ENCODE peak calls at places on chromosomes 16 and 17, in six cellular contexts. One of them, this sample, is unnamed.

GRCh38 chr16:69823831-69824563 is 61.9 kb downstream of the WWP2 start:
- DNase-seq in esophagus squamous epithelium: no peak
- DNase-seq in astrocyte of the spinal cord: no peak
- DNase-seq in aorta: no peak
- DNase-seq in heart right ventricle: peak
- DNase-seq in MM.1S: peak
- DNase-seq in this sample: no peak

GRCh38 chr17:9937164-9937835 is 32.2 kb upstream of the RCVRN start:
- DNase-seq in MM.1S: no peak
- DNase-seq in heart right ventricle: peak
- DNase-seq in aorta: no peak
- DNase-seq in esophagus squamous epithelium: no peak
- DNase-seq in astrocyte of the spinal cord: peak
- DNase-seq in this sample: no peak

GRCh38 chr17:63440127-63440769 is 5.9 kb downstream of the CYB561 start:
- DNase-seq in esophagus squamous epithelium: no peak
- DNase-seq in heart right ventricle: no peak
- DNase-seq in astrocyte of the spinal cord: no peak
- DNase-seq in MM.1S: no peak
- DNase-seq in aorta: no peak
- DNase-seq in this sample: no peak

GRCh38 chr17:59361386-59361785 is 29.9 kb downstream of the YPEL2 start:
- DNase-seq in esophagus squamous epithelium: no peak
- DNase-seq in MM.1S: no peak
- DNase-seq in astrocyte of the spinal cord: peak
- DNase-seq in aorta: no peak
- DNase-seq in heart right ventricle: no peak
- DNase-seq in this sample: no peak

GRCh38 chr17:64448665-64449512 is at the start of gene MILR1:
- DNase-seq in heart right ventricle: peak
- DNase-seq in aorta: no peak
- DNase-seq in MM.1S: peak
- DNase-seq in astrocyte of the spinal cord: peak
- DNase-seq in esophagus squamous epithelium: no peak
- DNase-seq in this sample: no peak

GRCh38 chr17:56699186-56699895 is 105.8 kb downstream of the NOG start:
- DNase-seq in astrocyte of the spinal cord: peak
- DNase-seq in MM.1S: no peak
- DNase-seq in heart right ventricle: peak
- DNase-seq in aorta: peak
- DNase-seq in esophagus squamous epithelium: no peak
- DNase-seq in this sample: no peak

GRCh38 chr17:74089869-74090464 is 113.5 kb upstream of the RPL38 start:
- DNase-seq in heart right ventricle: no peak
- DNase-seq in MM.1S: peak
- DNase-seq in esophagus squamous epithelium: no peak
- DNase-seq in aorta: no peak
- DNase-seq in astrocyte of the spinal cord: peak
- DNase-seq in this sample: no peak

GRCh38 chr17:36625188-36625587 is 23.8 kb downstream of the MRM1 start:
- DNase-seq in esophagus squamous epithelium: no peak
- DNase-seq in MM.1S: no peak
- DNase-seq in heart right ventricle: no peak
- DNase-seq in aorta: no peak
- DNase-seq in astrocyte of the spinal cord: no peak
- DNase-seq in this sample: no peak

GRCh38 chr17:51650202-51650601 is 389.9 kb downstream of the UTP18 start:
- DNase-seq in heart right ventricle: no peak
- DNase-seq in aorta: no peak
- DNase-seq in esophagus squamous epithelium: no peak
- DNase-seq in MM.1S: no peak
- DNase-seq in astrocyte of the spinal cord: no peak
- DNase-seq in this sample: no peak

GRCh38 chr16:87178977-87179376 is 138.2 kb downstream of the C16orf95 start:
- DNase-seq in astrocyte of the spinal cord: peak
- DNase-seq in MM.1S: no peak
- DNase-seq in esophagus squamous epithelium: no peak
- DNase-seq in aorta: peak
- DNase-seq in heart right ventricle: peak
- DNase-seq in this sample: no peak

GRCh38 chr16:53061701-53062159 is 6.9 kb downstream of the CHD9 start:
- DNase-seq in heart right ventricle: no peak
- DNase-seq in astrocyte of the spinal cord: no peak
- DNase-seq in aorta: no peak
- DNase-seq in esophagus squamous epithelium: no peak
- DNase-seq in MM.1S: peak
- DNase-seq in this sample: peak

GRCh38 chr17:68182940-68183551 is 64.8 kb upstream of the AMZ2 start:
- DNase-seq in aorta: no peak
- DNase-seq in MM.1S: no peak
- DNase-seq in astrocyte of the spinal cord: no peak
- DNase-seq in esophagus squamous epithelium: no peak
- DNase-seq in heart right ventricle: no peak
- DNase-seq in this sample: peak

GRCh38 chr16:52283018-52283417 is 263.9 kb downstream of the TOX3 start:
- DNase-seq in MM.1S: no peak
- DNase-seq in heart right ventricle: no peak
- DNase-seq in astrocyte of the spinal cord: peak
- DNase-seq in aorta: no peak
- DNase-seq in esophagus squamous epithelium: no peak
- DNase-seq in this sample: no peak

GRCh38 chr16:1363501-1364041 is 11.8 kb downstream of the GNPTG start:
- DNase-seq in esophagus squamous epithelium: no peak
- DNase-seq in aorta: no peak
- DNase-seq in heart right ventricle: no peak
- DNase-seq in astrocyte of the spinal cord: peak
- DNase-seq in MM.1S: peak
- DNase-seq in this sample: peak

GRCh38 chr17:42937712-42938596 is 26.3 kb downstream of the AARSD1 start:
- DNase-seq in esophagus squamous epithelium: no peak
- DNase-seq in heart right ventricle: peak
- DNase-seq in aorta: no peak
- DNase-seq in MM.1S: peak
- DNase-seq in astrocyte of the spinal cord: peak
- DNase-seq in this sample: no peak

GRCh38 chr17:6872941-6873340 is 41.4 kb upstream of the TEKT1 start:
- DNase-seq in aorta: no peak
- DNase-seq in heart right ventricle: no peak
- DNase-seq in MM.1S: no peak
- DNase-seq in esophagus squamous epithelium: no peak
- DNase-seq in astrocyte of the spinal cord: no peak
- DNase-seq in this sample: no peak

GRCh38 chr16:85445779-85446222 is 167.3 kb upstream of the GSE1 start:
- DNase-seq in esophagus squamous epithelium: no peak
- DNase-seq in MM.1S: no peak
- DNase-seq in astrocyte of the spinal cord: no peak
- DNase-seq in heart right ventricle: no peak
- DNase-seq in aorta: no peak
- DNase-seq in this sample: no peak

GRCh38 chr16:77288222-77288621 is 89.0 kb downstream of the SYCE1L start:
- DNase-seq in esophagus squamous epithelium: no peak
- DNase-seq in heart right ventricle: no peak
- DNase-seq in astrocyte of the spinal cord: peak
- DNase-seq in aorta: no peak
- DNase-seq in MM.1S: no peak
- DNase-seq in this sample: no peak

GRCh38 chr16:84484579-84485254 is 19.7 kb downstream of the MEAK7 start:
- DNase-seq in heart right ventricle: peak
- DNase-seq in astrocyte of the spinal cord: peak
- DNase-seq in esophagus squamous epithelium: no peak
- DNase-seq in aorta: peak
- DNase-seq in MM.1S: peak
- DNase-seq in this sample: no peak

GRCh38 chr17:20997711-20998570 is 44.9 kb downstream of the USP22 start:
- DNase-seq in MM.1S: no peak
- DNase-seq in aorta: no peak
- DNase-seq in heart right ventricle: no peak
- DNase-seq in esophagus squamous epithelium: no peak
- DNase-seq in astrocyte of the spinal cord: no peak
- DNase-seq in this sample: no peak

GRCh38 chr16:85457366-85457765 is 155.8 kb upstream of the GSE1 start:
- DNase-seq in astrocyte of the spinal cord: no peak
- DNase-seq in heart right ventricle: no peak
- DNase-seq in esophagus squamous epithelium: no peak
- DNase-seq in MM.1S: no peak
- DNase-seq in aorta: no peak
- DNase-seq in this sample: no peak

GRCh38 chr16:997440-998051 is 16.0 kb downstream of the SOX8 start:
- DNase-seq in MM.1S: no peak
- DNase-seq in heart right ventricle: peak
- DNase-seq in aorta: no peak
- DNase-seq in esophagus squamous epithelium: no peak
- DNase-seq in astrocyte of the spinal cord: peak
- DNase-seq in this sample: peak

GRCh38 chr16:80041399-80041798 is 440.9 kb upstream of the MAF start:
- DNase-seq in aorta: no peak
- DNase-seq in MM.1S: no peak
- DNase-seq in heart right ventricle: no peak
- DNase-seq in esophagus squamous epithelium: no peak
- DNase-seq in astrocyte of the spinal cord: no peak
- DNase-seq in this sample: no peak

GRCh38 chr16:48607056-48607825 is 2.7 kb downstream of the N4BP1 start:
- DNase-seq in astrocyte of the spinal cord: peak
- DNase-seq in MM.1S: no peak
- DNase-seq in aorta: no peak
- DNase-seq in heart right ventricle: no peak
- DNase-seq in esophagus squamous epithelium: no peak
- DNase-seq in this sample: no peak

GRCh38 chr16:48605518-48606110 is 4.4 kb downstream of the N4BP1 start:
- DNase-seq in aorta: no peak
- DNase-seq in MM.1S: no peak
- DNase-seq in astrocyte of the spinal cord: no peak
- DNase-seq in heart right ventricle: no peak
- DNase-seq in esophagus squamous epithelium: no peak
- DNase-seq in this sample: no peak

GRCh38 chr16:48608871-48609452 is 1.0 kb downstream of the N4BP1 start:
- DNase-seq in esophagus squamous epithelium: no peak
- DNase-seq in aorta: no peak
- DNase-seq in heart right ventricle: no peak
- DNase-seq in astrocyte of the spinal cord: no peak
- DNase-seq in MM.1S: no peak
- DNase-seq in this sample: no peak

GRCh38 chr16:48609453-48610023 is 442 bp downstream of the N4BP1 start:
- DNase-seq in MM.1S: peak
- DNase-seq in heart right ventricle: peak
- DNase-seq in esophagus squamous epithelium: no peak
- DNase-seq in aorta: peak
- DNase-seq in astrocyte of the spinal cord: peak
- DNase-seq in this sample: peak

DNA sequence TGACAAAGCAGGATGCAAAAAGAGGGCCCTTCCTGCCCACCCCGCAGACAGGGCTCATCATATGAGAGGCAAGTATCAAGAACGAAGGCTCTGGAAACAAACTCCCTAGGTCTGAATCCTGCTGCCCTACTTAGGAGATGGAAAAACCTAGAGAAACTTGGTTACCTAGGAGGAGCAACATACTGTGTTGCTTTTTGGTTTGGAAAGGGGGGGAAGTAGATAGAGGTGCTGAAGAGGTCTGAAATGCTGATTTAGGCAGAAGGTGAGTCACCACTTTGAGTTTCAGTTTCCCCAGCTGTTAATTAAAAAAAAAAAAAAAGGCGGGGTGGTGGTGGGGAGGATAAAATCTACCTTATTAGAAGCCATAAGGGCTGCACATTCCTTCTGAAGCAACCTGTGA is 1.5 kb downstream of the N4BP1 start:
- DNase-seq in heart right ventricle: no peak
- DNase-seq in aorta: no peak
- DNase-seq in MM.1S: peak
- DNase-seq in esophagus squamous epithelium: no peak
- DNase-seq in astrocyte of the spinal cord: no peak
- DNase-seq in this sample: peak
- H3K4me3 ChIP-seq in heart right ventricle: peak
- H3K4me3 ChIP-seq in aorta: no peak
- H3K4me3 ChIP-seq in MM.1S: peak
- H3K4me3 ChIP-seq in esophagus squamous epithelium: peak
- H3K4me3 ChIP-seq in astrocyte of the spinal cord: peak
- H3K4me3 ChIP-seq in this sample: peak

DNA sequence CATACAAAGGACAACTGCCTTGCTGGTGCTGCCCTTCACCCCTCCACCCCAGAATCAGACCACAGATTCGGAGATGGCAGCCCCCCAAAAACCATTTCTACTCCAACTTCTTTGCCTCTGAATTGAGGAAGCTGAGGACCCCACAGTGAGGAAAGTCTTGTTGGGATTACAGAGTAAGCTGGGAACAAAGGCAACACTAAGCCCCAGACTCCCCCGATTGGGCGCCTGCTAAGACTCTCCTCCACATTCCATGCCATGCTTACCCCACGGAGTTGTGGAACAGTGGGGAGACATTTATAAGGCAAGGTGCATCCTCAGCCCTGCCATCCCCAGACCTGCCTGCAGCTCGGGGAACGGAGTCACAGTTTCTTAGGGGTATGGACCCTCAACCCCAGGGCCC is 1.9 kb downstream of the GIT1 start:
- DNase-seq in esophagus squamous epithelium: no peak
- DNase-seq in MM.1S: no peak
- DNase-seq in astrocyte of the spinal cord: no peak
- DNase-seq in aorta: no peak
- DNase-seq in heart right ventricle: no peak
- DNase-seq in this sample: no peak
- H3K4me3 ChIP-seq in esophagus squamous epithelium: peak
- H3K4me3 ChIP-seq in MM.1S: peak
- H3K4me3 ChIP-seq in astrocyte of the spinal cord: peak
- H3K4me3 ChIP-seq in aorta: no peak
- H3K4me3 ChIP-seq in heart right ventricle: peak
- H3K4me3 ChIP-seq in this sample: peak

GRCh38 chr17:4810696-4811289 is 3.8 kb downstream of the PLD2 start:
- DNase-seq in heart right ventricle: no peak
- DNase-seq in astrocyte of the spinal cord: no peak
- DNase-seq in MM.1S: no peak
- DNase-seq in esophagus squamous epithelium: no peak
- DNase-seq in aorta: no peak
- DNase-seq in this sample: no peak
- H3K4me3 ChIP-seq in heart right ventricle: no peak
- H3K4me3 ChIP-seq in astrocyte of the spinal cord: no peak
- H3K4me3 ChIP-seq in MM.1S: no peak
- H3K4me3 ChIP-seq in esophagus squamous epithelium: no peak
- H3K4me3 ChIP-seq in aorta: no peak
- H3K4me3 ChIP-seq in this sample: no peak

GRCh38 chr16:12902511-12903324 is 1.3 kb downstream of the SHISA9 start:
- DNase-seq in heart right ventricle: no peak
- DNase-seq in esophagus squamous epithelium: no peak
- DNase-seq in aorta: no peak
- DNase-seq in astrocyte of the spinal cord: no peak
- DNase-seq in MM.1S: no peak
- DNase-seq in this sample: no peak

GRCh38 chr16:12899529-12900168 is 1.7 kb upstream of the SHISA9 start:
- DNase-seq in esophagus squamous epithelium: no peak
- DNase-seq in astrocyte of the spinal cord: no peak
- DNase-seq in heart right ventricle: no peak
- DNase-seq in MM.1S: no peak
- DNase-seq in aorta: no peak
- DNase-seq in this sample: no peak

GRCh38 chr16:12901597-12902436 is at the start of gene SHISA9:
- DNase-seq in esophagus squamous epithelium: no peak
- DNase-seq in aorta: peak
- DNase-seq in MM.1S: no peak
- DNase-seq in heart right ventricle: no peak
- DNase-seq in astrocyte of the spinal cord: no peak
- DNase-seq in this sample: no peak

GRCh38 chr16:12900599-12901203 is 697 bp upstream of the SHISA9 start:
- DNase-seq in aorta: peak
- DNase-seq in MM.1S: no peak
- DNase-seq in heart right ventricle: no peak
- DNase-seq in esophagus squamous epithelium: no peak
- DNase-seq in astrocyte of the spinal cord: no peak
- DNase-seq in this sample: no peak

GRCh38 chr16:12901204-12901596 is 198 bp upstream of the SHISA9 start:
- DNase-seq in heart right ventricle: no peak
- DNase-seq in astrocyte of the spinal cord: peak
- DNase-seq in MM.1S: no peak
- DNase-seq in aorta: no peak
- DNase-seq in esophagus squamous epithelium: no peak
- DNase-seq in this sample: no peak
- H3K4me3 ChIP-seq in heart right ventricle: no peak
- H3K4me3 ChIP-seq in astrocyte of the spinal cord: no peak
- H3K4me3 ChIP-seq in MM.1S: no peak
- H3K4me3 ChIP-seq in aorta: peak
- H3K4me3 ChIP-seq in esophagus squamous epithelium: peak
- H3K4me3 ChIP-seq in this sample: no peak

This sample was measured in CD4-positive, CD25-positive, alpha-beta regulatory T cell.